ENCODE peak calls at places on chromosomes 2 and 18, in six cellular contexts. K is fibroblast of pulmonary artery; G is GM13976; U is CD4-positive, alpha-beta T cell; J is H9; M is PC-9. S is an unnamed sample.
A peak's percentile ranks its signal among the peaks of the same experiment; 100 is the strongest.

GRCh38 chr2:9818097-9818496 is 25.2 kb upstream of the TAF1B start:
- DNase-seq in K (no peak), J (no peak), M (peak; percentile 57), G (no peak), U (no peak), S (no peak)

GRCh38 chr2:131034122-131035051 is 58.9 kb downstream of the FAM168B start:
- DNase-seq in M (no peak), K (no peak), G (no peak), U (no peak), J (no peak), S (no peak)

GRCh38 chr2:227657204-227657845 is 9.3 kb upstream of the SCYGR5 start:
- DNase-seq in U (no peak), K (peak; percentile 81), J (no peak), G (no peak), M (no peak), S (no peak)

GRCh38 chr18:75489493-75490190 is 62.1 kb upstream of the SMIM21 start:
- DNase-seq in M (no peak), G (no peak), J (no peak), K (peak; percentile 94), U (no peak), S (no peak)

GRCh38 chr2:50611261-50612020 is 420.5 kb downstream of the NRXN1 start:
- DNase-seq in U (no peak), G (no peak), K (no peak), J (no peak), M (no peak), S (no peak)

GRCh38 chr2:172861632-172862031 is 126.0 kb downstream of the RAPGEF4 start:
- DNase-seq in G (no peak), M (no peak), U (no peak), J (no peak), K (no peak), S (no peak)

GRCh38 chr2:207416936-207417718 is 112.6 kb upstream of the CREB1 start:
- DNase-seq in J (no peak), U (no peak), G (no peak), K (no peak), M (no peak), S (no peak)

GRCh38 chr18:12165038-12165768 is 71.6 kb downstream of the ANKRD62 start:
- DNase-seq in K (no peak), M (no peak), U (no peak), G (no peak), J (no peak), S (no peak)

GRCh38 chr18:31100598-31101147 is 1.5 kb downstream of the DSC2 start:
- DNase-seq in M (no peak), U (no peak), G (no peak), J (peak; percentile 84), K (peak; percentile 17), S (no peak)

GRCh38 chr18:45802814-45803492 is 22.5 kb upstream of the SIGLEC15 start:
- DNase-seq in J (no peak), M (peak; percentile 100), K (peak; percentile 92), G (no peak), U (no peak), S (no peak)

DNA sequence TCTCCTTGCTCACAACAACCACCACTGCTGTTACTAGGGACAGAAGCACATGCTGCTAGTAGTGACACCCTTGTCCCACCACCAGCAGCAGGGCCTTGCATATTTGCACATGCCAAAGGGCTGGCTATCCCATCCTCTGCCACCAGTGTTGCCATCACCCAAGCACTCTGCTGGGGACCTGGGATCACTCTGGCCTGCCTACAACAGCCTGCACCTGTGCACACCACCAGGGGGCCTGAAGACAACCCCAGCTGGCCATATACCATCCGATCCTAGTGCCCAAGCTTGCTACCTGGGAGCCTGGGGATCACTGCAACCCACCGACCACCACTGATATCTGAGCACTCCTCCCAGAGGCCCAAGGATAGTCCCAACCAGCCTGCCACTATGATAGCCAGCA is 99.9 kb upstream of the FANCL start:
- DNase-seq in K (no peak), G (no peak), M (no peak), U (no peak), J (peak; percentile 63), S (no peak)
- TF ChIP-seq CTCF in K (no peak), G (no peak), M (no peak), U (no peak), J (peak; percentile 48), S (no peak)

DNA sequence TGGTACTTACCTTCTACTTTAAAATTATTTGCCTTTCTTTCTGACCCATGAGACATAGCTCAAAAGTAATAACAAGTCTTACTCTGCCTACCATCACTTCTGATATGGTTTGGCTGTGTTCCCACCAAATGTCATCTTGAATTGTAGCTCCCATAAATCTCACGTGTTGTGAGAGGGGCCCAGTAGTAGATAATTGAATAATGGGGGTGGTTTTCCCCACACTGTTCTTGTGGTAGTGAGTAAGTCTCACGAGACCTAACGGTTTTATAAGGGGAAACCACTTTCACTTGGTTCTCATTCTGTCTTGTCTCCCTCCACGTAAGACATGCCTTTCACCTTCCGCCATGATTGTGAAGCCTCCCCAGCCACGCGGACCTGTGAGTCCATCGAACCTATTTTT is 47.5 kb downstream of the GALNT3 start:
- DNase-seq in J (no peak), U (no peak), G (no peak), M (no peak), K (no peak), S (no peak)
- TF ChIP-seq CTCF in J (no peak), U (no peak), G (no peak), M (no peak), K (no peak), S (no peak)

GRCh38 chr2:128260239-128261138 is 58.2 kb downstream of the HS6ST1 start:
- DNase-seq in G (no peak), U (peak; percentile 21), M (peak; percentile 74), K (peak; percentile 87), J (peak; percentile 83), S (no peak)

GRCh38 chr2:128259585-128259984 is 59.1 kb downstream of the HS6ST1 start:
- DNase-seq in K (no peak), J (no peak), U (no peak), M (no peak), G (no peak), S (no peak)

GRCh38 chr2:128261245-128262128 is 57.2 kb downstream of the HS6ST1 start:
- DNase-seq in M (no peak), J (peak; percentile 37), G (no peak), U (no peak), K (no peak), S (peak; percentile 8)

GRCh38 chr2:128262315-128263253 is 56.1 kb downstream of the HS6ST1 start:
- DNase-seq in G (peak; percentile 18), J (no peak), M (no peak), U (no peak), K (no peak), S (peak; percentile 8)

GRCh38 chr2:128258218-128258617 is 60.5 kb downstream of the HS6ST1 start:
- DNase-seq in J (no peak), U (peak; percentile 17), M (no peak), G (no peak), K (no peak), S (no peak)
- TF ChIP-seq CTCF in J (no peak), U (no peak), M (no peak), G (no peak), K (no peak), S (no peak)

GRCh38 chr2:8548065-8548870 is 133.6 kb upstream of the ID2 start:
- DNase-seq in J (peak; percentile 20), K (no peak), G (no peak), M (no peak), U (no peak), S (no peak)
- TF ChIP-seq CTCF in J (peak; percentile 22), K (no peak), G (no peak), M (no peak), U (no peak), S (no peak)

GRCh38 chr2:150192701-150193100 is 294.8 kb downstream of the RND3 start:
- DNase-seq in U (no peak), K (no peak), M (no peak), J (no peak), G (no peak), S (no peak)

GRCh38 chr2:150188801-150189200 is 298.7 kb downstream of the RND3 start:
- DNase-seq in J (no peak), K (no peak), M (no peak), G (no peak), U (no peak), S (no peak)

GRCh38 chr2:150191349-150191748 is 296.1 kb downstream of the RND3 start:
- DNase-seq in J (no peak), M (no peak), K (peak; percentile 97), G (no peak), U (no peak), S (no peak)

GRCh38 chr2:150190546-150190945 is 296.9 kb downstream of the RND3 start:
- DNase-seq in J (no peak), U (no peak), K (no peak), M (no peak), G (no peak), S (no peak)

DNA sequence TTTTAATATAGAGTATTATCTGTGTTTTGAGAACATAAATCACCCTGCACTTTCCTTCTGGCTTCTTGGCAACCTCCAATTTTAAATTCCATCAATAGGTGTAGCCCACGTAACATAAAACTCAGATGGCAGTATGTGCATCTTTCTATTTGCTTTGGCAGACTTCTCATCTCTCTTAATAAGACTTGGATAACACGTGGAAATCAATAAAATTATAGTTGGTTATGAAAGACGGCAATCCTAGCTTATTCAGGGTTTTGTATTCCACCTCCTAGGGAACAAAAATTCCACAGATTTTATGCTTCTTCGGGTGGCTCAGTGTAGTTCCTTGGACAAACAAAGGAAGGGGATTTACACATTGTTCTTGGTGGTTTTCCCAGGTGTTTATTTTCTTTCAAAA is 299.3 kb downstream of the RND3 start:
- DNase-seq in J (no peak), G (no peak), K (no peak), M (peak; percentile 68), U (no peak), S (no peak)
- TF ChIP-seq CTCF in J (no peak), G (no peak), K (no peak), M (no peak), U (no peak), S (no peak)

DNA sequence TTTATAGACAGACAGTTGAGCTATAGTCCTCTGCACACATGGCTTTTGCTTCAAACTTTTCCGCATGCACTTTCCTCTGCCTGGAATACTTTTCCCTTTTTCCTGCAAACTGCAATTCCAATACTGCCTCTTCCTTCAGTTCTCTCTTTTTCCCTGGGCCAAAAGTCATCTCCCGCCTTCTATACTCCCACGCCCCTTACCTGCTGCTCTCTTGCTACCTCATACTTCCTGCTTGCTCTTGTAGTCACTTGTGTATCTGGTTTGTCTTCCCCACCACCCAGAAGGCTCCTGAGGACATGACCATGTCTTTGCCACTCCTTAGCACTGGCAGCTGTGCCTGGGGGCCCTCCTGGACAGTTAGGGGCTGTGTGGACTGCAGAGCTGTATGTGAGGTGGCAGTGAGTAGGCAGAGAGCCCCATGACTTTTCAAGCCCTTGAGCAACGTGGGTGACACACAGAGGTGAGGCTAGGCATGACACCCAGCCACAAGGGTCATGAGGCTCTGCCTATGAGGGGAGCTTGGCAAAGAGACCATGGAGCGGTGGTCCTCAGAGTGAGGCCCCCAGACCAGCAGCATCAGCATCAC is 23.2 kb downstream of the SPEG start:
- DNase-seq in J (no peak), K (no peak), U (no peak), G (no peak), M (peak; percentile 76), S (no peak)
- TF ChIP-seq CTCF in J (peak; percentile 50), K (no peak), U (no peak), G (no peak), M (no peak), S (peak; percentile 32)

DNA sequence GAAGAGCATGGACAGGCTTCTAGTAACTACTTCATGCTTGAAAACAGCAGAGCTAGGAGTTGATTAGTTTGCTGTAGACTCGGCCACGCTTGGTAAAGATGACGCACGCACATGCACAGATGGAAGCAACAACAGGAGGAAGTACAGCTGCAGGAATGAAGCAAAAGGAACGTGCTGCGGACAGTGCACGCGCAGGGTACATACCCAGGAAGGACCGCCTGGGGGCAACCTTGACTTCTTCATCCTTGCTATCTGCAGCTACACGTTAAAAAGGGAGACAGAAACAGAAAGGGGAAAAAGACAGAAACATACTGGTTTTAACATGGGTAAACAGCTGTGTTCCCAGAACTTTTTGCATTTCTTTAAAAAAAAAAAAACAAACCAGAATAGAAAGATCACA is 17.7 kb downstream of the SLC66A2 start:
- DNase-seq in G (no peak), U (no peak), M (no peak), K (peak; percentile 49), J (peak; percentile 64), S (no peak)
- TF ChIP-seq CTCF in G (no peak), U (no peak), M (no peak), K (peak; percentile 19), J (peak; percentile 71), S (no peak)

S was measured in GM10248.